ENCODE peak calls at places on chromosome 9, in four cellular contexts. Q, J, V and Z are unnamed samples.

GRCh38 chr9:96006961-96007360 is 131.5 kb downstream of the ERCC6L2 start:
- DNase-seq in V (no peak), J (no peak), Q (no peak), Z (no peak)

GRCh38 chr9:76394896-76395244 is 644 bp upstream of the RFK start:
- DNase-seq in V (peak; percentile 77), J (no peak), Q (no peak), Z (no peak)

GRCh38 chr9:14080940-14081621 is 232.9 kb downstream of the NFIB start:
- DNase-seq in J (no peak), Q (no peak), V (no peak), Z (no peak)

GRCh38 chr9:107883496-107884120 is 394.0 kb upstream of the KLF4 start:
- DNase-seq in J (no peak), V (no peak), Q (no peak), Z (no peak)

GRCh38 chr9:78115073-78115472 is 83.5 kb upstream of the GNAQ start:
- DNase-seq in V (no peak), Q (peak; percentile 8), J (no peak), Z (no peak)

GRCh38 chr9:121508415-121508814 is 8.8 kb upstream of the GGTA1 start:
- DNase-seq in J (no peak), V (no peak), Q (no peak), Z (no peak)

GRCh38 chr9:2181794-2182193 is 166.6 kb downstream of the SMARCA2 start:
- DNase-seq in V (peak; percentile 58), Q (peak; percentile 52), J (no peak), Z (no peak)

GRCh38 chr9:136784997-136785361 is 6.2 kb upstream of the TMEM141 start:
- DNase-seq in J (no peak), Q (no peak), V (no peak), Z (no peak)

GRCh38 chr9:97703437-97704326 is 6.5 kb upstream of the XPA start:
- DNase-seq in V (no peak), Q (peak; percentile 81), J (no peak), Z (no peak)

GRCh38 chr9:114696814-114697544 is 15.0 kb upstream of the TEX48 start:
- DNase-seq in J (no peak), V (no peak), Q (peak; percentile 35), Z (no peak)

GRCh38 chr9:137255448-137256114 is 454 bp downstream of the NELFB start:
- DNase-seq in Q (peak; percentile 48), V (no peak), J (no peak), Z (no peak)

GRCh38 chr9:100377015-100377414 is 24.3 kb upstream of the TEX10 start:
- DNase-seq in Q (peak; percentile 61), V (no peak), J (no peak), Z (no peak)

GRCh38 chr9:134222018-134222573 is 57.7 kb upstream of the RNU6ATAC start:
- DNase-seq in V (no peak), Q (no peak), J (no peak), Z (no peak)

GRCh38 chr9:128638580-128638979 is 18.1 kb downstream of the DYNC2I2 start:
- DNase-seq in V (no peak), J (no peak), Q (no peak), Z (no peak)

GRCh38 chr9:18626046-18626698 is 152.2 kb downstream of the ADAMTSL1 start:
- DNase-seq in Q (no peak), V (no peak), J (no peak), Z (no peak)

GRCh38 chr9:133771486-133772482 is 33.6 kb upstream of the SARDH start:
- DNase-seq in Q (no peak), J (no peak), V (peak; percentile 32), Z (peak; percentile 64)

GRCh38 chr9:124280176-124280691 is 22.5 kb downstream of the NEK6 start:
- DNase-seq in V (no peak), J (no peak), Q (peak; percentile 95), Z (no peak)

GRCh38 chr9:97505845-97506244 is 4.4 kb downstream of the TMOD1 start:
- DNase-seq in Q (no peak), J (no peak), V (no peak), Z (no peak)

GRCh38 chr9:129012893-129013448 is 15.2 kb downstream of the SH3GLB2 start:
- DNase-seq in V (no peak), J (no peak), Q (no peak), Z (no peak)

GRCh38 chr9:100427366-100428263 is 672 bp downstream of the MSANTD3 start:
- DNase-seq in V (peak; percentile 81), J (no peak), Q (peak; percentile 79), Z (peak; percentile 75)

GRCh38 chr9:76835571-76836283 is 70.2 kb downstream of the PRUNE2 start:
- DNase-seq in Q (peak; percentile 3), J (no peak), V (no peak), Z (no peak)

GRCh38 chr9:97958812-97959511 is 21.0 kb upstream of the HEMGN start:
- DNase-seq in J (no peak), V (no peak), Q (peak; percentile 45), Z (no peak)

GRCh38 chr9:131530546-131530929 is 525 bp downstream of the UCK1 start:
- DNase-seq in J (no peak), Q (peak; percentile 34), V (peak; percentile 62), Z (no peak)

GRCh38 chr9:112867275-112867991 is 23.2 kb downstream of the SLC46A2 start:
- DNase-seq in J (no peak), Q (peak; percentile 92), V (no peak), Z (no peak)

GRCh38 chr9:10045598-10045997 is 567.2 kb downstream of the PTPRD start:
- DNase-seq in Q (peak; percentile 13), V (no peak), J (peak; percentile 4), Z (no peak)

GRCh38 chr9:14097215-14097614 is 216.7 kb downstream of the NFIB start:
- DNase-seq in V (no peak), Q (peak; percentile 92), J (peak; percentile 74), Z (no peak)

GRCh38 chr9:73152445-73152844 is 780 bp downstream of the ANXA1 start:
- DNase-seq in J (no peak), Q (peak; percentile 41), V (no peak), Z (no peak)

GRCh38 chr9:93257808-93258331 is 73.9 kb downstream of the WNK2 start:
- DNase-seq in V (peak; percentile 41), Q (no peak), J (no peak), Z (no peak)

GRCh38 chr9:133770076-133770777 is 32.1 kb upstream of the SARDH start:
- DNase-seq in Q (no peak), J (no peak), V (peak; percentile 29), Z (peak; percentile 62)

GRCh38 chr9:107786561-107786960 is 297.0 kb upstream of the KLF4 start:
- DNase-seq in Q (no peak), V (no peak), J (no peak), Z (no peak)

GRCh38 chr9:78437721-78438610 is 141.0 kb downstream of the PSAT1 start:
- DNase-seq in Q (no peak), V (peak; percentile 63), J (no peak), Z (no peak)

GRCh38 chr9:115691097-115691496 is 462.5 kb upstream of the PAPPA start:
- DNase-seq in V (no peak), Q (peak; percentile 54), J (no peak), Z (no peak)

GRCh38 chr9:134705786-134706185 is 64.2 kb downstream of the COL5A1 start:
- DNase-seq in J (no peak), Q (no peak), V (no peak), Z (no peak)

GRCh38 chr9:86557063-86557766 is 203.0 kb upstream of the TUT7 start:
- DNase-seq in Q (no peak), J (no peak), V (no peak), Z (no peak)